ENCODE peak calls at places on chromosomes 2 and 18, in nine cellular contexts. N, R, F, D, A, M, Q, V and H are unnamed samples.

GRCh38 chr18:10245517-10246175 is 208.8 kb upstream of the APCDD1 start:
- DNase-seq in N (no peak), R (no peak), F (no peak), D (no peak), A (no peak), M (no peak), Q (no peak), V (no peak), H (no peak)

GRCh38 chr2:65397122-65397521 is 35.3 kb downstream of the SPRED2 start:
- DNase-seq in N (no peak), R (no peak), F (no peak), D (no peak), A (no peak), M (no peak), Q (no peak), V (no peak), H (no peak)

GRCh38 chr2:104620840-104621239 is 233.1 kb upstream of the POU3F3 start:
- DNase-seq in N (no peak), R (no peak), F (no peak), D (no peak), A (no peak), M (no peak), Q (no peak), V (no peak), H (no peak)

GRCh38 chr2:186348200-186348599 is 137.9 kb upstream of the ZC3H15 start:
- DNase-seq in N (no peak), R (no peak), F (no peak), D (no peak), A (no peak), M (no peak), Q (no peak), V (no peak), H (no peak)

GRCh38 chr2:27189989-27190388 is 21.9 kb upstream of the ATRAID start:
- DNase-seq in N (no peak), R (no peak), F (no peak), D (no peak), A (no peak), M (no peak), Q (no peak), V (no peak), H (no peak)

GRCh38 chr2:167249197-167249596 is 360.9 kb downstream of the XIRP2 start:
- DNase-seq in N (no peak), R (no peak), F (no peak), D (no peak), A (no peak), M (no peak), Q (no peak), V (no peak), H (no peak)

GRCh38 chr2:42957109-42958035 is 165.0 kb upstream of the HAAO start:
- DNase-seq in N (no peak), R (no peak), F (no peak), D (no peak), A (peak; percentile 56), M (peak; percentile 80), Q (peak; percentile 95), V (no peak), H (no peak)

GRCh38 chr2:191678437-191679110 is 638 bp downstream of the NABP1 start:
- DNase-seq in N (peak; percentile 40), R (peak; percentile 90), F (no peak), D (no peak), A (peak; percentile 61), M (peak; percentile 80), Q (no peak), V (peak; percentile 51), H (no peak)

GRCh38 chr2:152407204-152407721 is 72.3 kb downstream of the FMNL2 start:
- DNase-seq in N (no peak), R (no peak), F (peak; percentile 71), D (no peak), A (peak; percentile 72), M (peak; percentile 66), Q (no peak), V (no peak), H (peak; percentile 38)